ENCODE peak calls at places on chromosome 6, in seven cellular contexts. One of them, this sample, is unnamed.

GRCh38 chr6:162636167-162636566 is 91.4 kb downstream of the PRKN start:
- DNase-seq in osteoblast: no peak
- DNase-seq in lower leg skin: no peak
- DNase-seq in cardiac fibroblast: no peak
- DNase-seq in hepatocyte: no peak
- DNase-seq in spleen: no peak
- DNase-seq in RWPE1: no peak
- DNase-seq in this sample: no peak

GRCh38 chr6:159719287-159719686 is 8.0 kb upstream of the WTAP start:
- DNase-seq in RWPE1: no peak
- DNase-seq in lower leg skin: no peak
- DNase-seq in spleen: no peak
- DNase-seq in hepatocyte: no peak
- DNase-seq in cardiac fibroblast: no peak
- DNase-seq in osteoblast: no peak
- DNase-seq in this sample: peak; percentile 15

GRCh38 chr6:160337301-160337700 is 10.9 kb upstream of the SLC22A3 start:
- DNase-seq in hepatocyte: no peak
- DNase-seq in spleen: no peak
- DNase-seq in osteoblast: no peak
- DNase-seq in cardiac fibroblast: peak; percentile 88
- DNase-seq in lower leg skin: no peak
- DNase-seq in RWPE1: peak; percentile 59
- DNase-seq in this sample: no peak

GRCh38 chr6:131058236-131058635 is 4.8 kb downstream of the EPB41L2 start:
- DNase-seq in spleen: no peak
- DNase-seq in RWPE1: no peak
- DNase-seq in osteoblast: peak; percentile 18
- DNase-seq in cardiac fibroblast: peak; percentile 40
- DNase-seq in hepatocyte: no peak
- DNase-seq in lower leg skin: no peak
- DNase-seq in this sample: peak; percentile 45

GRCh38 chr6:170462366-170463020 is 90.6 kb downstream of the PSMB1 start:
- DNase-seq in cardiac fibroblast: no peak
- DNase-seq in lower leg skin: no peak
- DNase-seq in RWPE1: no peak
- DNase-seq in osteoblast: peak; percentile 65
- DNase-seq in hepatocyte: no peak
- DNase-seq in spleen: peak; percentile 42
- DNase-seq in this sample: no peak

GRCh38 chr6:84773431-84774173 is 9.2 kb upstream of the TBX18 start:
- DNase-seq in hepatocyte: peak; percentile 55
- DNase-seq in spleen: peak; percentile 73
- DNase-seq in osteoblast: peak; percentile 87
- DNase-seq in cardiac fibroblast: peak; percentile 69
- DNase-seq in lower leg skin: no peak
- DNase-seq in RWPE1: no peak
- DNase-seq in this sample: peak; percentile 28

GRCh38 chr6:89122625-89123024 is 4.8 kb upstream of the SRSF12 start:
- DNase-seq in cardiac fibroblast: peak; percentile 59
- DNase-seq in osteoblast: peak; percentile 86
- DNase-seq in RWPE1: peak; percentile 36
- DNase-seq in spleen: no peak
- DNase-seq in hepatocyte: peak; percentile 65
- DNase-seq in lower leg skin: no peak
- DNase-seq in this sample: peak; percentile 48

GRCh38 chr6:38354905-38355304 is 284.8 kb downstream of the BTBD9 start:
- DNase-seq in osteoblast: no peak
- DNase-seq in spleen: no peak
- DNase-seq in hepatocyte: no peak
- DNase-seq in lower leg skin: no peak
- DNase-seq in cardiac fibroblast: no peak
- DNase-seq in RWPE1: no peak
- DNase-seq in this sample: no peak

GRCh38 chr6:111975501-111975900 is 78.4 kb upstream of the CCN6 start:
- DNase-seq in hepatocyte: no peak
- DNase-seq in lower leg skin: no peak
- DNase-seq in RWPE1: no peak
- DNase-seq in osteoblast: no peak
- DNase-seq in spleen: no peak
- DNase-seq in cardiac fibroblast: no peak
- DNase-seq in this sample: no peak

DNA sequence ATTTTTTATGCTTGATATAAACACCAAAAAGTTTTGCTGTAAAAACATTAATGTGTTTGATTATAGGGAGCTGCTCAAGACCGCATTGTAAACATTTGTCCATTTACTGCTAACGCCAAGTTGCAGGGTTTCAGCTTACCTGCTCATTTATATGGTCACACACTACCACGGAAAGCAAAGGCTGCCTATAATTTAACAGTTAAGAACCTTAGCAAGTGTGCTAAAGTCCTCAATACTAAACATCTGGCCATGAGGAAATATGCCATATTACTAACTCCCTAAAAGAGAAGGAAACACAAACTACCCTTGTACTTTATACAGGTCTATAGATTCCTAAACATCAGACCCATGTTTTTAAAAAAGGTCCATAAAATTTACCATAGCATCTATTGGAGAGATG is 129.5 kb downstream of the ASCC3 start:
- DNase-seq in lower leg skin: no peak
- DNase-seq in hepatocyte: no peak
- DNase-seq in cardiac fibroblast: no peak
- DNase-seq in RWPE1: no peak
- DNase-seq in spleen: no peak
- DNase-seq in osteoblast: no peak
- DNase-seq in this sample: no peak
- TF ChIP-seq CTCF in lower leg skin: no peak
- TF ChIP-seq CTCF in hepatocyte: no peak
- TF ChIP-seq CTCF in cardiac fibroblast: no peak
- TF ChIP-seq CTCF in RWPE1: no peak
- TF ChIP-seq CTCF in spleen: no peak
- TF ChIP-seq CTCF in osteoblast: no peak
- TF ChIP-seq CTCF in this sample: no peak

GRCh38 chr6:127190552-127190951 is 72.1 kb downstream of the RSPO3 start:
- DNase-seq in cardiac fibroblast: peak; percentile 77
- DNase-seq in RWPE1: peak; percentile 18
- DNase-seq in lower leg skin: no peak
- DNase-seq in hepatocyte: peak; percentile 46
- DNase-seq in spleen: no peak
- DNase-seq in osteoblast: no peak
- DNase-seq in this sample: peak; percentile 65
- TF ChIP-seq CTCF in cardiac fibroblast: peak; percentile 66
- TF ChIP-seq CTCF in RWPE1: peak; percentile 60
- TF ChIP-seq CTCF in lower leg skin: no peak
- TF ChIP-seq CTCF in hepatocyte: peak; percentile 60
- TF ChIP-seq CTCF in spleen: no peak
- TF ChIP-seq CTCF in osteoblast: peak; percentile 74
- TF ChIP-seq CTCF in this sample: peak; percentile 70

DNA sequence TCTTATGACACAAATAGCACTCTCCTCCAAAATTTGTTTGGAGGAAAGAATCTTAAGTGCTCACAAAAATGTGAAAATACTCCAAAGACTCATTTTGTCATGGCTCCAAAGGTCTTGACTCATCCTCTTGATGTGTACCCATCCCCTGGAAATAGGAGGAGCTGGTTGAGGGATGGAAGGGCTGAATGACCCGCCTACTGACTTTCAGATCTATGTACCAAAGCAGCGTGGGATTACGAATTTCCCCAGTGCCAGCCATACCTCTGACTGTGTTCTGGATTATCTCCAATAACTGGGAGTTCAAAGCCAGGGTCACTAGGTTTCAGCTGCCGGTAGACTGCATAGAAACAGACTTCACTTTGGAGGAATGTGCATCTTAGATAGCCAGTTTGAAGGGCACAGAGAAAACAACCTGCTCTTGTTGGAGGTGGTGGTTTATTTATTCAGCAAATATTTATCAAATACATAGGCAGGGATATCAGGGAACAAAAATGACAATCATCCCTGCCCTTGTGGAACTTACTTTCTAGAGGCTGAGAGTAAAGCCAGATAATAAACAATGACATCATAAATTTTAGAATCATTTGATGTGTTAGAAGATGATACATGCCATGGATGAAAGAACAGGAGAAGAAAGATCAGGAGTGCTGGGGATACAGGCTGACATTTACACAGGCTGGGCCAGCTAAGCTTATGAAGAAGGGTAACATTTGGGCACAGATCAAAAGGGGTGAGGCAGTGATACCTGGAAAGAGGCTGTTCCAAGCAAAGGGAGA is 246.6 kb downstream of the TBXT start:
- DNase-seq in spleen: no peak
- DNase-seq in hepatocyte: no peak
- DNase-seq in osteoblast: no peak
- DNase-seq in cardiac fibroblast: peak; percentile 60
- DNase-seq in RWPE1: no peak
- DNase-seq in lower leg skin: no peak
- DNase-seq in this sample: no peak
- TF ChIP-seq CTCF in spleen: no peak
- TF ChIP-seq CTCF in hepatocyte: no peak
- TF ChIP-seq CTCF in osteoblast: no peak
- TF ChIP-seq CTCF in cardiac fibroblast: no peak
- TF ChIP-seq CTCF in RWPE1: no peak
- TF ChIP-seq CTCF in lower leg skin: no peak
- TF ChIP-seq CTCF in this sample: no peak

DNA sequence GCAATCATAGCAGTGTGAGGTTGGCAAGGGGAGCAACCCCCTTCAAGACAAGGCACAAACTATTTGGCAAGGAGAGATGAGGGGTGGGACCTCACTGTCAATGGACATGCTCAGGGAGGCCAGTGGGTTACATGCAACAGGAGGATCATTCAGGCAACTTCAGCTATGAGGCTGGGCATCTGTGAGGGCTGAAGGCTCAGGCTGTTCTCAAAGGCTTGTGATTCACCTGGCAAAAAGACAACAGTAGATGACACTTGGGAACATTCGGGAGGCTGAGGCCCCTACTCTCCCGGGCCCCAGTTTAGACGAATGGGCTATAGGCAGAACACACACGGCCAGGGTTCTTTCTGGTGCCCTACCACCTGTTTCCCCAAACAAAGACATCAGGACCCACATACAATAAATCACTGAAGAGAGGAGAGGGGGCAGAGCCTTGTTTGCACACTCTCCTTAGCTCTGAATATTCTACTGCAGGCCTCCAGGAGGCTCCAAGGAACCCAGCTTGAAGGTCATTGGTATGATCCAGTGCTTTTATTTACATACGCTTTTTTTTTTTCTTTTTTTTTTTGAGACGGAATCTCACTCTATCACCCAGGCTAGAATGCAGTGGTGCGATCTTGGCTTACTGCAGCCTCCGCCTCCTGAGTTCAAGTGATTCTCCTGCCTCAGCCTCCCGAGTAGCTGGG is 7.9 kb downstream of the TUBB start:
- DNase-seq in osteoblast: peak; percentile 79
- DNase-seq in spleen: peak; percentile 31
- DNase-seq in hepatocyte: peak; percentile 59
- DNase-seq in RWPE1: no peak
- DNase-seq in cardiac fibroblast: peak; percentile 72
- DNase-seq in lower leg skin: no peak
- DNase-seq in this sample: peak; percentile 58
- TF ChIP-seq CTCF in osteoblast: peak; percentile 38
- TF ChIP-seq CTCF in spleen: no peak
- TF ChIP-seq CTCF in hepatocyte: peak; percentile 35
- TF ChIP-seq CTCF in RWPE1: no peak
- TF ChIP-seq CTCF in cardiac fibroblast: peak; percentile 43
- TF ChIP-seq CTCF in lower leg skin: no peak
- TF ChIP-seq CTCF in this sample: peak; percentile 39

DNA sequence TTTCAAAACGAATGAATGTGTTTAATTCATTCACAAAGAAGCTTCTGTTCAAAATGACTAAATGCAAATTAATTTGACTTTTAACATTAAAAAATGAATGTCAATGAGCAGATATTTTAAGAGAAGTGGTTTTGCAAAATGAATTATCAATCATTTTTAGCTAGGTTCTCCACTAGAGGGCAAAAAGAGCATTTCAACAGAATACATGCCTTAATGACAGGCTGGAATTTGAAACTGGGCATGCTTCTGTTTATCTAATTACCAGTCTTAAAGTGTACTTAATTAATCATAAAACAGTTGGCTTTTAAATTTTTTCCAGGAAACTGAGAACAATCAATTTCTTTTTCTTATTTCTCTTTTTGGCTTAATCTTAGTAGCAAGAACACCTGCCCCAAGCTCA is 63.8 kb upstream of the TINAG start:
- DNase-seq in hepatocyte: peak; percentile 26
- DNase-seq in cardiac fibroblast: peak; percentile 52
- DNase-seq in spleen: no peak
- DNase-seq in RWPE1: peak; percentile 26
- DNase-seq in lower leg skin: no peak
- DNase-seq in osteoblast: no peak
- DNase-seq in this sample: peak; percentile 18
- TF ChIP-seq CTCF in hepatocyte: peak; percentile 61
- TF ChIP-seq CTCF in cardiac fibroblast: peak; percentile 49
- TF ChIP-seq CTCF in spleen: no peak
- TF ChIP-seq CTCF in RWPE1: peak; percentile 62
- TF ChIP-seq CTCF in lower leg skin: no peak
- TF ChIP-seq CTCF in osteoblast: peak; percentile 62
- TF ChIP-seq CTCF in this sample: peak; percentile 63

DNA sequence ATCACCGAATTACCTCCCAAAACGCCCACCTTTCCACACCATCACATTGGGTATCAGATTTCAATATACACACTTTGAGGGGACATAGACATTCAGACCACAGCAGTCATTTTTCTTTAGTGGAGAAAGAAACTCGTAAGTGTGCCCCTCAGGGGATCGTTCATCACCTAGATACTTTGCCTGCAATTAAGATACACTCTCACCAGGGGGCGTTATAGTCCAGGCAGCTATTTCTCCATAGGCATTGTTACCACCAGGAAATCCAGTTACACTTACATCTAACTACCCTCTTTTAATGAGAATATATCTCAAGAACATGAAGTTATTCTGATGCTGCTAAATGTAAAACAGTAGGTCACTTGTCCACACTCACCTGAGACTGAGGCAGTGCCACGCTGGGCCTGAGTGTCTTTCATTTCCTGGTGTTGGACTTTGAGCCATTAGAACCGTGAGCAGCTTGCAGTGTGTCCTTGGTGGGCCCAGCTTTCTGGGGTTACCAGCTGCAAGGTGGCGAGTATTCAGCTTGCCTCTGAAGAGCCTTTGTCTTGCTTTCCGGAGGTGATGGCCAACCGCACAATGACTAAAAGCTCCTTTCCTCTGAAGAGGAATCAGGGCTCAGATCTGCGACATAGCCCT is 35.1 kb upstream of the UNC93A start:
- DNase-seq in hepatocyte: no peak
- DNase-seq in spleen: no peak
- DNase-seq in lower leg skin: no peak
- DNase-seq in cardiac fibroblast: no peak
- DNase-seq in RWPE1: no peak
- DNase-seq in osteoblast: no peak
- DNase-seq in this sample: no peak
- TF ChIP-seq CTCF in hepatocyte: no peak
- TF ChIP-seq CTCF in spleen: no peak
- TF ChIP-seq CTCF in lower leg skin: no peak
- TF ChIP-seq CTCF in cardiac fibroblast: no peak
- TF ChIP-seq CTCF in RWPE1: no peak
- TF ChIP-seq CTCF in osteoblast: no peak
- TF ChIP-seq CTCF in this sample: no peak